ENCODE peak calls at places on chromosome X, in nine cellular contexts. P is GM23248; X is CD4-positive, CD25-positive, alpha-beta regulatory T cell; R is heart right ventricle; F is CD8-positive, alpha-beta T cell; M is left ventricle myocardium inferior; G is effector memory CD4-positive, alpha-beta T cell; U is colonic mucosa; K is keratinocyte. S is an unnamed sample. For H3K4me1 and H3K27me3, the result is how much of the 10 kb centered on the place peaks cover.

GRCh38 chrX:40008841-40009461 is 88.8 kb downstream of the BCOR start:
- DNase-seq in P (peak), U (no peak), M (peak), X (no peak), K (no peak), R (peak), G (no peak), F (no peak), S (no peak)

GRCh38 chrX:105314468-105314867 is 94.0 kb upstream of the TEX13A start:
- DNase-seq in G (no peak), M (no peak), F (no peak), U (no peak), P (no peak), K (peak), R (no peak), X (no peak), S (no peak)

GRCh38 chrX:69387559-69388487 is 116.3 kb upstream of the NALF2 start:
- DNase-seq in R (peak), P (peak), F (no peak), U (peak), K (no peak), X (peak), G (peak), M (peak), S (no peak)

GRCh38 chrX:111086521-111087127 is 9.4 kb upstream of the PAK3 start:
- DNase-seq in F (no peak), K (no peak), M (no peak), U (no peak), P (no peak), R (no peak), G (no peak), X (no peak), S (no peak)

GRCh38 chrX:75547137-75547536 is 24.3 kb upstream of the ZDHHC15 start:
- DNase-seq in X (no peak), K (no peak), U (no peak), F (no peak), M (no peak), R (no peak), P (no peak), G (no peak), S (no peak)

GRCh38 chrX:49876750-49877149 is 2.5 kb upstream of the USP27X start:
- DNase-seq in U (peak), K (no peak), R (no peak), M (no peak), G (no peak), X (peak), F (no peak), P (peak), S (peak)

GRCh38 chrX:119802546-119802945 is 11.1 kb upstream of the RPL39 start:
- DNase-seq in P (no peak), U (no peak), F (no peak), R (no peak), M (no peak), K (no peak), X (no peak), G (no peak), S (no peak)

GRCh38 chrX:1442724-1443367 is 9.9 kb downstream of the ASMTL start:
- DNase-seq in M (no peak), K (no peak), U (no peak), G (no peak), R (no peak), F (no peak), X (no peak), P (no peak), S (no peak)

GRCh38 chrX:120741452-120741851 is 111.6 kb upstream of the C1GALT1C1 start:
- DNase-seq in G (no peak), F (no peak), R (no peak), K (no peak), X (no peak), P (no peak), U (no peak), M (no peak), S (no peak)

GRCh38 chrX:144918936-144919335 is 328.4 kb upstream of the SPANXN1 start:
- DNase-seq in K (no peak), G (no peak), M (no peak), R (no peak), U (no peak), P (no peak), F (no peak), X (no peak), S (no peak)

GRCh38 chrX:6383488-6383887 is 151.4 kb downstream of the VCX3A start:
- DNase-seq in P (no peak), G (no peak), U (no peak), M (no peak), X (no peak), R (no peak), K (no peak), F (no peak), S (no peak)

GRCh38 chrX:50183891-50184290 is 16.9 kb downstream of the AKAP4 start:
- DNase-seq in X (no peak), K (no peak), M (no peak), P (no peak), F (no peak), G (no peak), R (no peak), U (no peak), S (no peak)

GRCh38 chrX:56057325-56057724 is 174.8 kb upstream of the KLF8 start:
- DNase-seq in F (no peak), U (no peak), X (no peak), P (no peak), R (no peak), M (no peak), G (no peak), K (no peak), S (no peak)
- H3K4me1 ChIP-seq in F (under half), U (under half), X (under half), P (under half), R (under half), M (under half), G (under half), K (under half), S (under half)

GRCh38 chrX:96705905-96706304 is 21.3 kb downstream of the DIAPH2 start:
- DNase-seq in X (no peak), K (no peak), F (no peak), G (no peak), R (no peak), U (no peak), P (no peak), M (no peak), S (no peak)

GRCh38 chrX:96704661-96705060 is 20.0 kb downstream of the DIAPH2 start:
- DNase-seq in K (no peak), P (peak), F (no peak), U (no peak), R (no peak), G (no peak), M (no peak), X (no peak), S (no peak)

GRCh38 chrX:96710031-96710430 is 25.4 kb downstream of the DIAPH2 start:
- DNase-seq in U (no peak), K (no peak), R (no peak), P (no peak), M (no peak), F (no peak), X (no peak), G (no peak), S (no peak)

GRCh38 chrX:96703816-96704215 is 19.2 kb downstream of the DIAPH2 start:
- DNase-seq in F (no peak), R (no peak), X (no peak), M (no peak), K (no peak), G (no peak), U (no peak), P (peak), S (no peak)

GRCh38 chrX:96707829-96708228 is 23.2 kb downstream of the DIAPH2 start:
- DNase-seq in F (no peak), X (no peak), K (no peak), G (no peak), P (no peak), M (no peak), R (no peak), U (no peak), S (no peak)
- H3K27ac ChIP-seq in F (no peak), X (no peak), K (no peak), G (no peak), P (no peak), M (peak), R (no peak), U (no peak), S (no peak)

GRCh38 chrX:44202596-44202995 is 140.9 kb downstream of the EFHC2 start:
- DNase-seq in P (no peak), U (no peak), K (no peak), M (no peak), R (no peak), G (no peak), X (no peak), F (no peak), S (no peak)
- H3K27me3 ChIP-seq in P (under half), U (under half), K (under half), M (under half), R (under half), G (under half), X (under half), F (under half), S (under half)

GRCh38 chrX:130083107-130083490 is 27.2 kb downstream of the ELF4 start:
- DNase-seq in G (no peak), X (no peak), U (no peak), P (no peak), M (no peak), F (no peak), K (no peak), R (no peak), S (no peak)

GRCh38 chrX:130083656-130084382 is 26.5 kb downstream of the ELF4 start:
- DNase-seq in P (no peak), X (no peak), K (no peak), G (no peak), U (no peak), R (no peak), M (no peak), F (no peak), S (no peak)

GRCh38 chrX:130084651-130085237 is 25.6 kb downstream of the ELF4 start:
- DNase-seq in M (no peak), R (no peak), U (no peak), X (no peak), G (no peak), F (no peak), K (no peak), P (no peak), S (no peak)

GRCh38 chrX:130085551-130085986 is 24.7 kb downstream of the ELF4 start:
- DNase-seq in K (no peak), R (peak), P (peak), F (no peak), M (no peak), U (no peak), X (no peak), G (no peak), S (no peak)

GRCh38 chrX:130086414-130087207 is 23.7 kb downstream of the ELF4 start:
- DNase-seq in U (no peak), P (no peak), M (no peak), G (peak), K (no peak), F (peak), X (peak), R (no peak), S (peak)
- H3K4me1 ChIP-seq in U (under half), P (under half), M (under half), G (half or more), K (under half), F (half or more), X (half or more), R (under half), S (under half)

GRCh38 chrX:154751121-154751668 is 318 bp upstream of the GAB3 start:
- DNase-seq in U (no peak), R (no peak), X (peak), K (no peak), P (no peak), G (peak), F (no peak), M (no peak), S (no peak)
- H3K27ac ChIP-seq in U (no peak), R (peak), X (no peak), K (no peak), P (no peak), G (no peak), F (peak), M (peak), S (no peak)

S was measured in naive thymus-derived CD4-positive, alpha-beta T cell.